ENCODE peak calls at places on chromosomes 13 and 19, in five cellular contexts. Y, L, G, C and B are unnamed samples.

GRCh38 chr19:1199531-1199930 is 6.0 kb upstream of the STK11 start:
- DNase-seq in Y (no peak), L (no peak), G (no peak), C (no peak), B (no peak)

GRCh38 chr13:20703785-20704458 is 423 bp downstream of the IL17D start:
- DNase-seq in C (peak; percentile 83), G (peak; percentile 83), Y (peak; percentile 82), L (peak; percentile 67), B (peak; percentile 81)

GRCh38 chr13:106103779-106104178 is 431.7 kb downstream of the EFNB2 start:
- DNase-seq in Y (no peak), G (no peak), C (no peak), L (no peak), B (peak; percentile 84)

GRCh38 chr19:5547881-5548280 is 19.9 kb downstream of the TINCR start:
- DNase-seq in C (peak; percentile 70), G (peak; percentile 56), L (no peak), Y (peak; percentile 51), B (peak; percentile 51)

GRCh38 chr19:926595-927043 is 784 bp downstream of the ARID3A start:
- DNase-seq in Y (no peak), G (no peak), C (no peak), L (no peak), B (peak; percentile 32)

GRCh38 chr13:110109910-110110309 is 197.0 kb downstream of the COL4A1 start:
- DNase-seq in G (no peak), C (peak; percentile 54), Y (peak; percentile 95), L (no peak), B (peak; percentile 91)

GRCh38 chr19:4649392-4650094 is 10.2 kb downstream of the TNFAIP8L1 start:
- DNase-seq in G (no peak), Y (no peak), C (no peak), L (no peak), B (no peak)

GRCh38 chr19:17209126-17210036 is 5.8 kb upstream of the USE1 start:
- DNase-seq in Y (peak; percentile 20), L (peak; percentile 48), C (peak; percentile 98), G (peak; percentile 100), B (peak; percentile 30)

GRCh38 chr13:23182142-23182541 is 1.4 kb downstream of the SGCG start:
- DNase-seq in Y (no peak), C (no peak), G (no peak), L (no peak), B (no peak)

GRCh38 chr19:3175761-3176714 is 2.5 kb upstream of the S1PR4 start:
- DNase-seq in Y (peak; percentile 65), C (no peak), G (no peak), L (no peak), B (peak; percentile 22)

GRCh38 chr19:41863209-41863931 is 3.3 kb downstream of the RPS19 start:
- DNase-seq in Y (no peak), C (no peak), L (no peak), G (no peak), B (no peak)

GRCh38 chr19:3270908-3271307 is 46.4 kb downstream of the CELF5 start:
- DNase-seq in L (peak; percentile 56), G (no peak), Y (peak; percentile 45), C (peak; percentile 53), B (peak; percentile 20)

GRCh38 chr13:19023115-19023514 is 158.5 kb downstream of the TUBA3C start:
- DNase-seq in C (no peak), Y (no peak), G (no peak), L (no peak), B (no peak)

GRCh38 chr13:101942038-101942437 is 459.8 kb downstream of the FGF14 start:
- DNase-seq in C (no peak), L (peak; percentile 54), G (no peak), Y (peak; percentile 16), B (peak; percentile 44)

GRCh38 chr13:98626298-98626940 is 49.5 kb upstream of the STK24 start:
- DNase-seq in L (no peak), G (peak; percentile 8), Y (no peak), C (no peak), B (no peak)

GRCh38 chr13:49443327-49443688 is 556 bp downstream of the CAB39L start:
- DNase-seq in Y (peak; percentile 35), G (no peak), C (no peak), L (peak; percentile 40), B (no peak)

GRCh38 chr19:35154535-35155406 is at the start of gene FXYD5:
- DNase-seq in Y (peak; percentile 80), G (peak; percentile 72), L (no peak), C (peak; percentile 69), B (peak; percentile 91)

GRCh38 chr19:1807030-1807694 is 4.9 kb downstream of the ATP8B3 start:
- DNase-seq in Y (no peak), C (no peak), L (no peak), G (no peak), B (no peak)

GRCh38 chr13:111228262-111229144 is 91.9 kb upstream of the TEX29 start:
- DNase-seq in Y (peak; percentile 34), C (no peak), G (no peak), L (no peak), B (peak; percentile 74)

GRCh38 chr19:492091-492531 is 4.2 kb upstream of the MADCAM1 start:
- DNase-seq in L (no peak), C (peak; percentile 59), Y (no peak), G (no peak), B (peak; percentile 28)

GRCh38 chr13:26946675-26947342 is 186.2 kb upstream of the GPR12 start:
- DNase-seq in C (no peak), Y (peak; percentile 73), L (peak; percentile 29), G (no peak), B (peak; percentile 77)

GRCh38 chr19:5355693-5356092 is 15.1 kb upstream of the PTPRS start:
- DNase-seq in L (no peak), Y (no peak), G (no peak), C (no peak), B (no peak)

GRCh38 chr19:17496337-17496997 is 15.0 kb upstream of the PGLS start:
- DNase-seq in Y (peak; percentile 52), L (peak; percentile 56), C (peak; percentile 90), G (peak; percentile 95), B (peak; percentile 66)

GRCh38 chr13:95231393-95231792 is 69.9 kb downstream of the ABCC4 start:
- DNase-seq in C (no peak), L (no peak), Y (no peak), G (no peak), B (no peak)

GRCh38 chr19:1847684-1848398 is 442 bp downstream of the REXO1 start:
- DNase-seq in C (no peak), G (peak; percentile 65), Y (peak; percentile 40), L (no peak), B (peak; percentile 88)

GRCh38 chr19:48194041-48194871 is 23.8 kb downstream of the ZSWIM9 start:
- DNase-seq in L (no peak), G (peak; percentile 79), C (peak; percentile 54), Y (peak; percentile 7), B (no peak)

GRCh38 chr19:31979949-31980670 is 365.3 kb upstream of the ZNF507 start:
- DNase-seq in G (peak; percentile 16), Y (no peak), L (no peak), C (no peak), B (no peak)

GRCh38 chr13:84096221-84096620 is 213.9 kb upstream of the SLITRK1 start:
- DNase-seq in C (no peak), L (no peak), Y (peak; percentile 1), G (no peak), B (no peak)

GRCh38 chr13:24617394-24618218 is 62.6 kb upstream of the ATP12A start:
- DNase-seq in L (no peak), Y (no peak), G (no peak), C (no peak), B (no peak)

DNA sequence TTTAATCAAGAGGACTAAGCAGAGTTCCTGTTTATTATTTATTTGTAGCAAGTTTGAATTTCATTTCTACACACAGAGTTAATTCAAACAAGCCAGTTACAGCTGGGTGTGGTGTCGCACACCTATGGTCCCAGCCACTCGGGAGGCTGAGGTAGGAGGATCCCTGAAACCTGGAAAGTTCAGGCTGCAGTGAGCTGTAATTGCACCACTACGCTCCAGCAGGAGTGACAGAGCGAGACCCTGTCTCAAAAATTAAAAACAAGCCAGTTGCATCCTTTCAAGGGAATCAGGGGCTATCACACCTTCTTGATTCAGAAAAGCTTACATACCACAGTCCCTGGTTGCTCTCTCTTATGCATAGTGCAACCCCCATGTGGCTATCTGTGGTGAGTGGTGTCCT is 19.8 kb downstream of the ZNF586 start:
- DNase-seq in Y (no peak), G (no peak), L (no peak), C (no peak), B (no peak)
- H3K9me3 ChIP-seq in Y (peaks cover 19% of the 10 kb centered on the region), G (no peaks in the 10 kb centered on the region), L (peaks cover 5% of the 10 kb centered on the region), C (no peaks in the 10 kb centered on the region), B (peaks cover 16% of the 10 kb centered on the region)

DNA sequence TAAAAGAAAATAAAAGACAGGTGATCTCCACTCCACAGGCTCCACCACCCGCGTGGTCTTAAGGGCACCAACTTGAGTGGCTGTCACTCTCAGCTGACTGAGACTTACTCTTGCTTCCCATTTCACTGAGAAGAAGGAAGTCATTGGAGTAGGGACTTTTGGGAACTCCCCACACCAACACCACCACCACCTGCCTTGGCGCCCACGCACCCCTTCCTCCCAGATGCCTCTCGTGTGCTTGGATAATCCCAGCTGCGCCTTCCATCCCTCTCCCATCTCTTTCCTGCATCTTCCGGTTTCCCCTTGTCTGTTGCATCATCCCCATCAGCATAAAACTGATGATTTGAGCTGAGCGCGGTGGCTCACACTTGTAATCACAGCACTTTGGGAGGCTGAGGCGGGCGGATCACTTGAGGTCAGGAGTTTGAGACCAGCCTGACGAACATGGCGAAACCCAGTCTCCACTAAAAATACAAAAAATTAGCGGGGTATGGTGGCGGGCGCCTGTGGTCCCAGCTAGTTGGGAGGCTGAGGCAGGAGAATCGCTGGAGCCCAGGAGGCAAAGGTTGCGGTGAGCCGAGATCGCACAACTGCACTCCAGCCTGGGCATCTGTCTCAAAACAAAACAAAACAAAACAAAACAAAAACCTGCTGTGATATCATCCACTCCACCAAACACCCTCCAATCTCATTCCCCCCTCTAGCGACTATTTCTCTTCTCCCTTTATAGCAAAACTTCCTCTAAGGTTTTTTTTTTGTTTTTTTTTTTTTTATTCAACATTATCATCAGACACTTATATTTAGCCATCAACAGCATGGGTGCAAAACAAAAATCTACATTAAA is 25.5 kb downstream of the AP2S1 start:
- DNase-seq in C (no peak), Y (no peak), G (no peak), L (no peak), B (no peak)
- H3K27me3 ChIP-seq in C (no peaks in the 10 kb centered on the region), Y (no peaks in the 10 kb centered on the region), G (no peaks in the 10 kb centered on the region), L (no peaks in the 10 kb centered on the region), B (no peaks in the 10 kb centered on the region)

GRCh38 chr19:53789708-53790678 is 34.1 kb downstream of the NLRP12 start:
- DNase-seq in G (no peak), L (no peak), C (no peak), Y (no peak), B (no peak)
- H2BK15ac ChIP-seq in G (no peak overlapping the region), L (no peak overlapping the region), C (no peak overlapping the region), Y (no peak overlapping the region), B (no peak overlapping the region)

DNA sequence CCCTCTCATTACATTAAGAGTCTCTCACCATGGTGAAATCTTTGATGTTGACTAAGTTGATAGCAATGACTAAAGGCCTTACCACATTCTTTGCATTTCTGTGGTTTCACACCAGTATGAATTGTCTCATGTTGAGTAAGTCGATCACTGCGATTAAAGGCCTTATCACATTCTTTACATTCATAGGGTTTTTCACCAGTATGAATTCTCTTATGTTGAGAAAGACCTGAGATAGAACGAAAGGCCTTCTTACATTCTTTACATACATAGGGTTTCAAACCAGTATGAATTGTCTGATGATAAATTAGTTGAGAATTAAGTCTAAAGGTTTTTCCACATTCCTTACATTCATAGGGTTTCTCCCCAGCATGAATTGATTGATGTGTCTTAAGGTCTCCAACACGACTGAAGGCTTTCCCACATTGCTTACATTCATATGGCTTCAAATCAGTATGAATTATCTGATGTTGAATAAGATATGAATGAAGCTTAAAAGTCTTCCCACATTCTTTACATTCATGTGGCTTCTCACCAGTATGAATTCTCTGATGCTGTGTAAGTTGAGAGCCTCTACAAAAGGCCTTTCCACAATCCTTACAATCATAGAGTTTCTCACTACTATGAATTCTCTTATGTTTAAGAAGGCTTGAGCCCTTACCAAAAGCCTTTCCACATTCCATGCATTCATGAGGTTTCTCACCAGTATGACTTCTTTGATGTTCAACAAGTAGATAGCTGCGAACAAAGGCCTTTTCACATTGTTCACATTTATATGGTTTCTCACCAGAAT is 45.6 kb downstream of the ZNF283 start:
- DNase-seq in L (no peak), G (no peak), C (no peak), Y (no peak), B (peak; percentile 8)
- H3K9me3 ChIP-seq in L (peaks cover 11% of the 10 kb centered on the region), G (peaks cover 48% of the 10 kb centered on the region), C (peaks cover 54% of the 10 kb centered on the region), Y (peaks cover 39% of the 10 kb centered on the region), B (peaks cover 96% of the 10 kb centered on the region)